ENCODE peak calls at places on chromosomes 12 and 14, in four cellular contexts. One of them, this sample, is unnamed.

GRCh38 chr12:45182511-45182910 is 33.4 kb upstream of the ANO6 start:
- DNase-seq in PC-9: no peak
- DNase-seq in osteocyte: no peak
- DNase-seq in GM10248: no peak
- DNase-seq in this sample: no peak

GRCh38 chr14:34721129-34721528 is 6.7 kb upstream of the CFL2 start:
- DNase-seq in GM10248: no peak
- DNase-seq in osteocyte: no peak
- DNase-seq in PC-9: no peak
- DNase-seq in this sample: no peak

GRCh38 chr12:127411141-127411915 is 855.6 kb upstream of the TMEM132C start:
- DNase-seq in osteocyte: no peak
- DNase-seq in GM10248: no peak
- DNase-seq in PC-9: no peak
- DNase-seq in this sample: no peak

GRCh38 chr12:468671-469389 is 9.1 kb downstream of the B4GALNT3 start:
- DNase-seq in osteocyte: no peak
- DNase-seq in GM10248: no peak
- DNase-seq in PC-9: no peak
- DNase-seq in this sample: no peak

GRCh38 chr12:38137716-38138115 is 178.9 kb upstream of the ALG10B start:
- DNase-seq in GM10248: no peak
- DNase-seq in osteocyte: no peak
- DNase-seq in PC-9: no peak
- DNase-seq in this sample: no peak

GRCh38 chr14:89337161-89337560 is 79.9 kb downstream of the FOXN3 start:
- DNase-seq in PC-9: no peak
- DNase-seq in osteocyte: no peak
- DNase-seq in GM10248: no peak
- DNase-seq in this sample: no peak

GRCh38 chr12:109523071-109523470 is 45.6 kb downstream of the UBE3B start:
- DNase-seq in osteocyte: no peak
- DNase-seq in PC-9: no peak
- DNase-seq in GM10248: no peak
- DNase-seq in this sample: no peak

GRCh38 chr14:64761441-64762043 is 57.3 kb downstream of the PLEKHG3 start:
- DNase-seq in GM10248: no peak
- DNase-seq in PC-9: no peak
- DNase-seq in osteocyte: no peak
- DNase-seq in this sample: no peak

GRCh38 chr12:101772019-101772774 is 32.9 kb upstream of the SYCP3 start:
- DNase-seq in PC-9: no peak
- DNase-seq in osteocyte: no peak
- DNase-seq in GM10248: no peak
- DNase-seq in this sample: no peak

GRCh38 chr14:97705976-97706375 is 908.8 kb downstream of the VRK1 start:
- DNase-seq in GM10248: no peak
- DNase-seq in osteocyte: no peak
- DNase-seq in PC-9: no peak
- DNase-seq in this sample: no peak

GRCh38 chr14:54622189-54622958 is 55.4 kb downstream of the SAMD4A start:
- DNase-seq in osteocyte: no peak
- DNase-seq in GM10248: peak; percentile 74
- DNase-seq in PC-9: no peak
- DNase-seq in this sample: peak; percentile 76

GRCh38 chr12:58873496-58873895 is 46.8 kb downstream of the LRIG3 start:
- DNase-seq in osteocyte: no peak
- DNase-seq in GM10248: no peak
- DNase-seq in PC-9: no peak
- DNase-seq in this sample: no peak

GRCh38 chr12:103930787-103931536 is 752 bp downstream of the HSP90B1 start:
- DNase-seq in PC-9: no peak
- DNase-seq in GM10248: peak; percentile 37
- DNase-seq in osteocyte: no peak
- DNase-seq in this sample: peak; percentile 12

GRCh38 chr14:59352951-59353350 is 112.2 kb downstream of the GPR135 start:
- DNase-seq in GM10248: no peak
- DNase-seq in PC-9: no peak
- DNase-seq in osteocyte: no peak
- DNase-seq in this sample: no peak

GRCh38 chr14:57833304-57833703 is 32.6 kb downstream of the SLC35F4 start:
- DNase-seq in osteocyte: no peak
- DNase-seq in PC-9: peak; percentile 65
- DNase-seq in GM10248: no peak
- DNase-seq in this sample: no peak

GRCh38 chr12:40819427-40820108 is 127.3 kb downstream of the CNTN1 start:
- DNase-seq in PC-9: no peak
- DNase-seq in GM10248: no peak
- DNase-seq in osteocyte: no peak
- DNase-seq in this sample: no peak

GRCh38 chr12:83474369-83474768 is 787.7 kb downstream of the TMTC2 start:
- DNase-seq in PC-9: no peak
- DNase-seq in osteocyte: no peak
- DNase-seq in GM10248: no peak
- DNase-seq in this sample: no peak

GRCh38 chr12:46267618-46268348 is 1.1 kb downstream of the SLC38A1 start:
- DNase-seq in GM10248: peak; percentile 32
- DNase-seq in osteocyte: no peak
- DNase-seq in PC-9: no peak
- DNase-seq in this sample: no peak

GRCh38 chr14:99415496-99416281 is 65.0 kb downstream of the SETD3 start:
- DNase-seq in osteocyte: peak; percentile 82
- DNase-seq in PC-9: peak; percentile 52
- DNase-seq in GM10248: peak; percentile 77
- DNase-seq in this sample: peak; percentile 75

GRCh38 chr12:112524676-112525425 is 106.1 kb downstream of the PTPN11 start:
- DNase-seq in PC-9: peak; percentile 88
- DNase-seq in osteocyte: no peak
- DNase-seq in GM10248: no peak
- DNase-seq in this sample: no peak

GRCh38 chr12:67388331-67389163 is 119.4 kb downstream of the CAND1 start:
- DNase-seq in PC-9: no peak
- DNase-seq in GM10248: no peak
- DNase-seq in osteocyte: no peak
- DNase-seq in this sample: no peak

GRCh38 chr12:92438641-92439396 is 264.0 kb upstream of the PLEKHG7 start:
- DNase-seq in PC-9: no peak
- DNase-seq in osteocyte: no peak
- DNase-seq in GM10248: no peak
- DNase-seq in this sample: no peak

GRCh38 chr12:104750061-104750460 is 208.0 kb downstream of the SLC41A2 start:
- DNase-seq in GM10248: peak; percentile 57
- DNase-seq in PC-9: peak; percentile 84
- DNase-seq in osteocyte: no peak
- DNase-seq in this sample: peak; percentile 36

GRCh38 chr12:23185346-23185745 is 560.4 kb downstream of the ETNK1 start:
- DNase-seq in osteocyte: no peak
- DNase-seq in GM10248: no peak
- DNase-seq in PC-9: no peak
- DNase-seq in this sample: no peak

GRCh38 chr12:110316861-110317260 is 35.8 kb downstream of the ATP2A2 start:
- DNase-seq in GM10248: no peak
- DNase-seq in osteocyte: no peak
- DNase-seq in PC-9: no peak
- DNase-seq in this sample: no peak

GRCh38 chr12:84585996-84586395 is 326.6 kb downstream of the SLC6A15 start:
- DNase-seq in osteocyte: no peak
- DNase-seq in GM10248: no peak
- DNase-seq in PC-9: no peak
- DNase-seq in this sample: no peak

GRCh38 chr14:81164167-81164774 is 56.5 kb downstream of the GTF2A1 start:
- DNase-seq in PC-9: peak; percentile 58
- DNase-seq in osteocyte: no peak
- DNase-seq in GM10248: peak; percentile 57
- DNase-seq in this sample: peak; percentile 62

GRCh38 chr12:52360106-52360662 is 7.1 kb downstream of the KRT85 start:
- DNase-seq in GM10248: no peak
- DNase-seq in PC-9: no peak
- DNase-seq in osteocyte: no peak
- DNase-seq in this sample: no peak

GRCh38 chr12:52359511-52360103 is 7.7 kb downstream of the KRT85 start:
- DNase-seq in GM10248: no peak
- DNase-seq in osteocyte: no peak
- DNase-seq in PC-9: no peak
- DNase-seq in this sample: no peak

GRCh38 chr12:52356762-52357580 is 10.3 kb downstream of the KRT85 start:
- DNase-seq in PC-9: no peak
- DNase-seq in GM10248: no peak
- DNase-seq in osteocyte: peak; percentile 81
- DNase-seq in this sample: no peak

GRCh38 chr12:52360663-52361271 is 6.5 kb downstream of the KRT85 start:
- DNase-seq in GM10248: no peak
- DNase-seq in osteocyte: no peak
- DNase-seq in PC-9: no peak
- DNase-seq in this sample: no peak

GRCh38 chr12:52358575-52359350 is 8.5 kb downstream of the KRT85 start:
- DNase-seq in osteocyte: no peak
- DNase-seq in PC-9: no peak
- DNase-seq in GM10248: peak; percentile 69
- DNase-seq in this sample: peak; percentile 77
- TF ChIP-seq CTCF in osteocyte: no peak
- TF ChIP-seq CTCF in PC-9: no peak
- TF ChIP-seq CTCF in GM10248: no peak
- TF ChIP-seq CTCF in this sample: no peak

DNA sequence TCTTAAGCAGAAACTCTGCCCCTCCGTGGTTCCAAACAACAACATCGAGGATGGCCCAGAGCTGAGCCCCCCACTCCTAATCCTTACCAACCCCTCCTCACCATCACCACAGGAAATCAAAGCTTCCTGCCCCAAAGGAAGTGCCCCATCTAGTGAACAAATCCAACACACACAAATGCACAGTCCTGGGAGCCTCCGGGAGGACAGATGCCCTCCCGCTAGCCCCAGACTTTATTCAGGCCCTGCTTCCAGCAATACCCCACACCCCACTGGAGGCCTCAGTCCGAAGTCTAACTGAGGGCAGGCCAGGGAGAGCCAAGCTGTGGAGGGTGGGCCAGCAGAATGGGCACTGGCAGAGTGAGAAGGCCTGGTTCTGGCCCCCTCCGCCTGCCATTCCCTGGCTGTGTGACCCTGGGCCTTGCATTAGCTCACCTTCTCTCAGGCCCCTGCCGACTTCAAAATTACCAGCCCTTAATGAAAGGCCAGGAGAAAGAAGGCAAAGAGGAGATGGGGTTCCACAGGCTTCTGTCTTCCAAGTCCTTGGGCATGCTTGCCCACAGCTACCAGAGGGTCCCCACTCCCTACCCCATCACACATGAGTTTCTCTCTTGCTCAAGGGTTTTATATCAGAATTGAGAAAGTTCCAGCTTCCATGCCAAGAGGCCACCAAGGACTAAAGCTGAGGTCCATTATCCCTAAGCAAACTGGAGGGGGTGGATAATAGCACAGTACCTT is 2.3 kb downstream of the HDAC7 start:
- DNase-seq in osteocyte: no peak
- DNase-seq in PC-9: no peak
- DNase-seq in GM10248: no peak
- DNase-seq in this sample: no peak
- TF ChIP-seq CTCF in osteocyte: peak; percentile 45
- TF ChIP-seq CTCF in PC-9: no peak
- TF ChIP-seq CTCF in GM10248: no peak
- TF ChIP-seq CTCF in this sample: no peak

GRCh38 chr12:26989873-26990272 is 24.3 kb downstream of the TM7SF3 start:
- DNase-seq in PC-9: no peak
- DNase-seq in osteocyte: no peak
- DNase-seq in GM10248: no peak
- DNase-seq in this sample: no peak

GRCh38 chr12:26994109-26994508 is 20.1 kb downstream of the TM7SF3 start:
- DNase-seq in PC-9: no peak
- DNase-seq in osteocyte: no peak
- DNase-seq in GM10248: no peak
- DNase-seq in this sample: no peak

GRCh38 chr12:26995706-26996105 is 18.5 kb downstream of the TM7SF3 start:
- DNase-seq in PC-9: no peak
- DNase-seq in GM10248: no peak
- DNase-seq in osteocyte: no peak
- DNase-seq in this sample: no peak

GRCh38 chr12:26988703-26989102 is 25.5 kb downstream of the TM7SF3 start:
- DNase-seq in PC-9: no peak
- DNase-seq in osteocyte: no peak
- DNase-seq in GM10248: no peak
- DNase-seq in this sample: no peak

DNA sequence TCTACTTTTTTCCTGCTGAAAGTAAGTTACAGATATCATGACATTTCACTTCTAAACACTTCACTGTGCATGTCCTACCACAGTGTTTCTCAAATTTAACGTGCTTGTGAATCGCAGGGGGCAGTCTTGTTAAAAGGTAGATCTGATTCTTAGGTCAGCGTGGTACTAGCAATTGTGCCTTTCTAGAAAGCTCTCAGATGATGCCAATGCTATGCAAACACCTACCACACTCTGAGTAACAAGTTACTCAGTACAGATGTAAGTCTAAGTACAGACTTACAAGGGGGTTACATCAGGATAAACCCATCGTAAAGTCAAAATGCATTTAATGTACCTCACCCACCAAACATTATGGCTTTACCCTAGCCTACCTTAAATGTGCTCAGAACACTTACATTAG is 22.4 kb downstream of the TM7SF3 start:
- DNase-seq in GM10248: no peak
- DNase-seq in osteocyte: no peak
- DNase-seq in PC-9: no peak
- DNase-seq in this sample: no peak
- TF ChIP-seq CTCF in GM10248: no peak
- TF ChIP-seq CTCF in osteocyte: no peak
- TF ChIP-seq CTCF in PC-9: no peak
- TF ChIP-seq CTCF in this sample: no peak

DNA sequence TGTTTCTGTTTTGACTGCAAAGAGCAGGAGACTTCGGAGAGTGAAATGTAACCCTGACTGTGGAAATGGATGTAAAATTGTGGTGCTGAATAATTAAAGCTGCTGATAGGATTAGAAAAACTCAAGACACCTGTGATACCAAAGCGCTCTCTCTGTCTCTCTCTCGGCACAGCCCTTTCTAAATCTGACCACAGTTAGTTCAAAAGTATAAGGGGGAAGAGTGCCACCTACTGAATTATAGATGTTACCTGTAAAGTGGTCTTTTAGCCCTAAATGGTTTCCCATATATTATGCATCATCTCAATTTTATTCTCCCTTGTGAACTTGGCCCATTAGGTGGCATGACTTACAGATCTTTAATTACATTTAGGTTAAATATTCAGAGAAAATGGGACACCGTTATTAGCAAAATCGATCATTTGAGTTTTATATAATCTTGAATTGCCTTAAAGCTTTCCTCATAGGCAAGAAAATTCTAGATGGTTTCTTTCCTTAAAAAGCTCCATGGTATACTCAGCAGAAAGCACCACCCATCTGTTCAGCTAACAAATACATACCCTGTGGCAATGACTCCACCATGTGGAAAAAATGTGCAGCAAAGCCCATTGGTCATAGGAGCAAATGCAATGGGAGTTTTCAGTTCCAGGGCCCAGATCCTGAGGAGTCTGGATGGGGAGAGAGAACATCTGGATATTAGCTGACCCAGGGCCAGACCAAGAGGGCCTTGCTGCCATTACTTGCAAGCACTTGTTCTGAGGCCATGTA is 18.1 kb downstream of the RFC5 start:
- DNase-seq in osteocyte: no peak
- DNase-seq in GM10248: no peak
- DNase-seq in PC-9: peak; percentile 45
- DNase-seq in this sample: no peak
- TF ChIP-seq CTCF in osteocyte: peak; percentile 38
- TF ChIP-seq CTCF in GM10248: peak; percentile 18
- TF ChIP-seq CTCF in PC-9: peak; percentile 63
- TF ChIP-seq CTCF in this sample: no peak

GRCh38 chr14:90810808-90811207 is 5.4 kb downstream of the TTC7B start:
- DNase-seq in GM10248: no peak
- DNase-seq in osteocyte: no peak
- DNase-seq in PC-9: no peak
- DNase-seq in this sample: no peak
- TF ChIP-seq CTCF in GM10248: no peak
- TF ChIP-seq CTCF in osteocyte: no peak
- TF ChIP-seq CTCF in PC-9: no peak
- TF ChIP-seq CTCF in this sample: no peak